ENCODE peak calls at places on chromosomes 12 and 14, in six cellular contexts. I is mucosa of descending colon; U is globus pallidus; P is effector CD8-positive, alpha-beta T cell; K is spleen; X is T follicular helper cell. A is an unnamed sample.

GRCh38 chr14:71754422-71755095 is 177.7 kb upstream of the RGS6 start:
- DNase-seq in I (no peak), U (no peak), P (no peak), K (no peak), X (no peak), A (no peak)

GRCh38 chr14:52082903-52083302 is 14.0 kb upstream of the NID2 start:
- DNase-seq in I (no peak), U (no peak), P (no peak), K (no peak), X (no peak), A (no peak)

GRCh38 chr12:55716582-55717396 is 943 bp downstream of the BLOC1S1 start:
- DNase-seq in I (no peak), U (no peak), P (no peak), K (peak; percentile 73), X (no peak), A (no peak)

GRCh38 chr12:105393586-105393985 is 63.1 kb downstream of the C12orf75 start:
- DNase-seq in I (no peak), U (peak; percentile 37), P (no peak), K (no peak), X (no peak), A (no peak)

GRCh38 chr14:91402278-91403068 is 15.1 kb downstream of the CCDC88C start:
- DNase-seq in I (peak; percentile 91), U (no peak), P (no peak), K (no peak), X (no peak), A (no peak)

GRCh38 chr12:63070709-63071108 is 80.3 kb downstream of the AVPR1A start:
- DNase-seq in I (no peak), U (no peak), P (no peak), K (no peak), X (no peak), A (no peak)

GRCh38 chr14:106390401-106390800 is 864.0 kb downstream of the TMEM121 start:
- DNase-seq in I (no peak), U (no peak), P (no peak), K (no peak), X (no peak), A (no peak)

GRCh38 chr14:104601786-104602185 is 2.8 kb downstream of the TMEM179 start:
- DNase-seq in I (no peak), U (no peak), P (no peak), K (peak; percentile 53), X (no peak), A (no peak)